ENCODE peak calls at places on chromosomes 16 and 17, in five cellular contexts. N is heart left ventricle, X is kidney epithelial cell, C is cardiac fibroblast, E is foreskin keratinocyte. K is an unnamed sample.
A peak's percentile ranks its signal among the peaks of the same experiment; 100 is the strongest.

GRCh38 chr17:61385869-61386245 is 13.8 kb upstream of the TBX2 start:
- DNase-seq in N (no peak), X (no peak), E (no peak), C (peak; percentile 43), K (peak; percentile 89)

GRCh38 chr16:57592591-57593003 is 35.8 kb upstream of the ADGRG1 start:
- DNase-seq in C (no peak), N (no peak), E (no peak), X (no peak), K (no peak)

GRCh38 chr16:69741951-69742904 is 12.5 kb downstream of the NOB1 start:
- DNase-seq in E (peak; percentile 26), N (peak; percentile 85), X (no peak), C (peak; percentile 69), K (no peak)

GRCh38 chr17:39634384-39634871 is 2.5 kb upstream of the STARD3 start:
- DNase-seq in N (no peak), E (no peak), C (peak; percentile 65), X (no peak), K (peak; percentile 44)

GRCh38 chr16:57528499-57529323 is 7.7 kb downstream of the CCDC102A start:
- DNase-seq in X (no peak), N (no peak), E (no peak), C (no peak), K (peak; percentile 84)

GRCh38 chr17:77491921-77492445 is 351.2 kb downstream of the SEC14L1 start:
- DNase-seq in X (no peak), E (no peak), C (no peak), N (peak; percentile 18), K (peak; percentile 15)

GRCh38 chr17:36066365-36066945 is 2.4 kb downstream of the CCL18 start:
- DNase-seq in N (no peak), E (no peak), X (no peak), C (no peak), K (no peak)

GRCh38 chr17:34619687-34620217 is 40.4 kb downstream of the TMEM132E start:
- DNase-seq in N (no peak), C (no peak), E (no peak), X (no peak), K (peak; percentile 35)

GRCh38 chr17:38341035-38341721 is 2.6 kb downstream of the GPR179 start:
- DNase-seq in N (peak; percentile 79), C (peak; percentile 16), E (no peak), X (no peak), K (no peak)

GRCh38 chr17:57762375-57762916 is 17.3 kb upstream of the CCDC182 start:
- DNase-seq in N (no peak), C (no peak), E (no peak), X (no peak), K (no peak)

GRCh38 chr17:83124871-83125514 is 45.6 kb downstream of the METRNL start:
- DNase-seq in N (peak; percentile 21), C (no peak), E (no peak), X (no peak), K (no peak)

DNA sequence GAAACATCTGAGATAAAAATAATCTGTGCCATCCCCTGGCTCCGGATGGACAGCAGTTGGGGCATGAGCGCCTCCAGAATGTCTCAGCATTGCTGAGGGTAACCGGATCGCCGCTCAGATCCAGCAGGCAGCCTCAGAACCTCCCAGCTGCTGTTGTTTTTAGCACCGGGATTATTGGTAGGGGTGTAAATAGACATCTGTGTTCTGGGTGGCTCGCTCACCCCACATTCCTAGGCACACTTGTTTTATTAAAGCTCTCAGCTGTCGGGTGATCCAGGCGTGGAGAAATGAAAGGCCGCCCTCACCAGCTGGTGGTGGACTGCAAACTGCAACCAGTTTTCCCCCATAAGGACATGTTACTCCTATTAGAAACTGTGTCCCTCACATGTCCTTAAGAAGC is 32.1 kb downstream of the MYH3 start:
- DNase-seq in C (no peak), E (no peak), N (no peak), X (no peak), K (peak; percentile 46)
- TF ChIP-seq CTCF in C (no peak), E (no peak), N (no peak), X (no peak), K (no peak)

GRCh38 chr17:45296003-45296832 is 20.6 kb downstream of the MAP3K14 start:
- DNase-seq in N (no peak), X (no peak), C (peak; percentile 61), E (peak; percentile 76), K (no peak)
- TF ChIP-seq CTCF in N (no peak), X (no peak), C (no peak), E (no peak), K (no peak)

GRCh38 chr17:81309140-81309858 is 14.2 kb upstream of the SLC38A10 start:
- DNase-seq in C (peak; percentile 73), X (no peak), N (peak; percentile 94), E (peak; percentile 37), K (peak; percentile 86)
- TF ChIP-seq CTCF in C (peak; percentile 50), X (peak; percentile 39), N (peak; percentile 45), E (peak; percentile 61), K (peak; percentile 56)

DNA sequence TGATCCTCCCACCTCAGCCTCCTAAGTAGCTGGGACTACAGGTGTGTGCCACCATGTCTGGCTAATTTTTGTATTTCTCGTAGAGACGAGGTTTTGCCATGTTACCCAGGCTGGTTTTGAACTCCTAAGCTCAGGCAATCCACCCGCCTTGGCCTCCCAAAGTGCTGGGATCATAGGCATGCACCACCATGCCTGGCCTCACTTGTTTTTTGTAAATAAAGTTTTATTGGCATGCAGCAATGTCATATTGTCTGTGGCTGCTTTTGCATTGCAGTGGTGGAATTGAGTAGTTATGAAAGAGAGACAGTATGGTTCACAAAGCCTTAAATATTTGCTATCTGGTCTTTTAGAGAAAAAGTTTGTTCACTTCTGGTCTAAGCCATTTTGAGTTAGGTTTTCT is 124.7 kb downstream of the PRKCA start:
- DNase-seq in X (no peak), N (no peak), E (no peak), C (no peak), K (no peak)
- TF ChIP-seq CTCF in X (no peak), N (no peak), E (no peak), C (no peak), K (no peak)

DNA sequence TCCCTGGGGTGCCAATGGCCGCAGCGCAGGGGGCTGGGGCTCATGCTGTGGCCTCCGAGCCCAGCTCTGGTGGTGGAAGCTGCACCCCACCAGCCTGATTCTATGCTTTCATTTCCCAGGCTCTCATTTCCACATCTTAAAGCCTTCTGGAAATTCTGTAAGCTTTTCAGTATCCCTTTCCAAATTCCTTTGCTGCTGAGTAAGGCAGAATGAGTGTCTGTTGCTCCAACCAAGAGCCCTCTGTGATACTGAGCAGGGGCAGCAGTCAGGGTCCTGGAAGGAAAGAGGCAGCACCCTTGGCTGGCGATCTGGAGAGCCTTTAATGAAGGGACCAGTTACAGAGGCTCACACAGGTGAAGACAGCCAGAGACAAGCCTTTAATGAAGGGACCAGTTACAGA is 79.5 kb upstream of the FOXF1 start:
- DNase-seq in X (no peak), N (no peak), E (no peak), C (no peak), K (no peak)
- TF ChIP-seq CTCF in X (no peak), N (no peak), E (no peak), C (no peak), K (no peak)